ENCODE peak calls at places on chromosomes 16 and 17, in five cellular contexts. C is neural progenitor cell, S is lung, G is C1 segment of cervical spinal cord, V is lung microvascular endothelial cell. L is an unnamed sample.
A peak's percentile ranks its signal among the peaks of the same experiment; 100 is the strongest.

GRCh38 chr16:85152414-85153030 is 40.2 kb upstream of the CIBAR2 start:
- DNase-seq in C (no peak), G (no peak), S (no peak), V (no peak), L (peak; percentile 47)

GRCh38 chr17:68832140-68832871 is 122.9 kb downstream of the ABCA8 start:
- DNase-seq in G (no peak), V (no peak), C (no peak), S (no peak), L (no peak)

GRCh38 chr17:8572767-8573166 is 57.8 kb downstream of the MYH10 start:
- DNase-seq in G (no peak), C (no peak), V (peak; percentile 49), S (no peak), L (no peak)

GRCh38 chr16:85029413-85029794 is 1.8 kb downstream of the KIAA0513 start:
- DNase-seq in S (no peak), G (no peak), C (no peak), V (no peak), L (peak; percentile 26)

GRCh38 chr17:57394375-57394774 is 138.1 kb downstream of the MSI2 start:
- DNase-seq in C (no peak), S (no peak), V (no peak), G (no peak), L (no peak)

GRCh38 chr17:78185981-78186688 is 717 bp downstream of the TK1 start:
- DNase-seq in C (peak; percentile 42), V (no peak), S (no peak), G (no peak), L (peak; percentile 84)

GRCh38 chr17:30173649-30174048 is 57.0 kb downstream of the NSRP1 start:
- DNase-seq in V (no peak), S (no peak), C (no peak), G (no peak), L (no peak)

GRCh38 chr16:11409398-11409797 is 64.1 kb downstream of the RMI2 start:
- DNase-seq in S (no peak), G (no peak), C (no peak), V (no peak), L (no peak)

GRCh38 chr16:63289834-63290460 is 1253.7 kb upstream of the CDH8 start:
- DNase-seq in S (no peak), G (peak; percentile 2), V (peak; percentile 22), C (peak; percentile 75), L (peak; percentile 73)

GRCh38 chr16:53822936-53823529 is 119.1 kb downstream of the FTO start:
- DNase-seq in S (no peak), G (no peak), V (no peak), C (no peak), L (no peak)

GRCh38 chr16:27244363-27244755 is 24.2 kb downstream of the NSMCE1 start:
- DNase-seq in C (no peak), G (no peak), V (no peak), S (no peak), L (no peak)

GRCh38 chr17:40559016-40559853 is 6.0 kb downstream of the CCR7 start:
- DNase-seq in G (no peak), C (no peak), S (no peak), V (no peak), L (no peak)

GRCh38 chr17:64063088-64063487 is 42.7 kb upstream of the ICAM2 start:
- DNase-seq in V (no peak), C (no peak), G (no peak), S (no peak), L (no peak)

GRCh38 chr16:23999663-24000062 is 163.9 kb downstream of the PRKCB start:
- DNase-seq in G (no peak), V (no peak), S (no peak), C (no peak), L (no peak)